ENCODE peak calls at places on chromosomes 13 and 19, in six cellular contexts. One of them, this sample, is unnamed.

GRCh38 chr19:20077791-20078463 is at the start of gene ZNF90:
- DNase-seq in AG04450: peak
- DNase-seq in GM23338: peak
- DNase-seq in GM06990: peak
- DNase-seq in NCI-H510A treated with DMSO at 0.1 percent for 48 hours: peak
- DNase-seq in C1 segment of cervical spinal cord: peak
- DNase-seq in this sample: peak

GRCh38 chr13:48891586-48891985 is 84.1 kb upstream of the FNDC3A start:
- DNase-seq in AG04450: no peak
- DNase-seq in GM23338: no peak
- DNase-seq in GM06990: no peak
- DNase-seq in NCI-H510A treated with DMSO at 0.1 percent for 48 hours: no peak
- DNase-seq in C1 segment of cervical spinal cord: no peak
- DNase-seq in this sample: no peak

GRCh38 chr19:55687281-55688172 is 12.5 kb downstream of the EPN1 start:
- DNase-seq in AG04450: no peak
- DNase-seq in GM23338: no peak
- DNase-seq in GM06990: no peak
- DNase-seq in NCI-H510A treated with DMSO at 0.1 percent for 48 hours: no peak
- DNase-seq in C1 segment of cervical spinal cord: no peak
- DNase-seq in this sample: no peak

GRCh38 chr13:113794086-113794485 is 35.1 kb downstream of the TMEM255B start:
- DNase-seq in AG04450: no peak
- DNase-seq in GM23338: no peak
- DNase-seq in GM06990: no peak
- DNase-seq in NCI-H510A treated with DMSO at 0.1 percent for 48 hours: no peak
- DNase-seq in C1 segment of cervical spinal cord: no peak
- DNase-seq in this sample: no peak

GRCh38 chr13:33678906-33679657 is 138.9 kb upstream of the RFC3 start:
- DNase-seq in AG04450: no peak
- DNase-seq in GM23338: peak
- DNase-seq in GM06990: peak
- DNase-seq in NCI-H510A treated with DMSO at 0.1 percent for 48 hours: peak
- DNase-seq in C1 segment of cervical spinal cord: peak
- DNase-seq in this sample: peak

GRCh38 chr13:110830331-110830730 is 84.5 kb downstream of the ANKRD10 start:
- DNase-seq in AG04450: no peak
- DNase-seq in GM23338: no peak
- DNase-seq in GM06990: no peak
- DNase-seq in NCI-H510A treated with DMSO at 0.1 percent for 48 hours: no peak
- DNase-seq in C1 segment of cervical spinal cord: no peak
- DNase-seq in this sample: no peak

GRCh38 chr19:32195706-32196610 is 149.5 kb upstream of the ZNF507 start:
- DNase-seq in AG04450: no peak
- DNase-seq in GM23338: no peak
- DNase-seq in GM06990: no peak
- DNase-seq in NCI-H510A treated with DMSO at 0.1 percent for 48 hours: no peak
- DNase-seq in C1 segment of cervical spinal cord: no peak
- DNase-seq in this sample: no peak

GRCh38 chr13:110387451-110388140 is 80.5 kb downstream of the COL4A2 start:
- DNase-seq in AG04450: no peak
- DNase-seq in GM23338: peak
- DNase-seq in GM06990: peak
- DNase-seq in NCI-H510A treated with DMSO at 0.1 percent for 48 hours: no peak
- DNase-seq in C1 segment of cervical spinal cord: no peak
- DNase-seq in this sample: peak

GRCh38 chr13:25958983-25959382 is 92.8 kb downstream of the SHISA2 start:
- DNase-seq in AG04450: no peak
- DNase-seq in GM23338: no peak
- DNase-seq in GM06990: no peak
- DNase-seq in NCI-H510A treated with DMSO at 0.1 percent for 48 hours: no peak
- DNase-seq in C1 segment of cervical spinal cord: no peak
- DNase-seq in this sample: no peak

GRCh38 chr19:18469245-18470107 is 31.5 kb upstream of the ISYNA1 start:
- DNase-seq in AG04450: no peak
- DNase-seq in GM23338: peak
- DNase-seq in GM06990: peak
- DNase-seq in NCI-H510A treated with DMSO at 0.1 percent for 48 hours: peak
- DNase-seq in C1 segment of cervical spinal cord: no peak
- DNase-seq in this sample: peak

GRCh38 chr13:25330541-25330940 is 29.1 kb downstream of the NUP58 start:
- DNase-seq in AG04450: no peak
- DNase-seq in GM23338: no peak
- DNase-seq in GM06990: no peak
- DNase-seq in NCI-H510A treated with DMSO at 0.1 percent for 48 hours: no peak
- DNase-seq in C1 segment of cervical spinal cord: no peak
- DNase-seq in this sample: no peak

GRCh38 chr19:46731007-46731501 is 14.1 kb upstream of the PRKD2 start:
- DNase-seq in AG04450: peak
- DNase-seq in GM23338: no peak
- DNase-seq in GM06990: no peak
- DNase-seq in NCI-H510A treated with DMSO at 0.1 percent for 48 hours: no peak
- DNase-seq in C1 segment of cervical spinal cord: no peak
- DNase-seq in this sample: no peak

GRCh38 chr13:113837554-113838355 is 26.1 kb downstream of the GAS6 start:
- DNase-seq in AG04450: peak
- DNase-seq in GM23338: no peak
- DNase-seq in GM06990: no peak
- DNase-seq in NCI-H510A treated with DMSO at 0.1 percent for 48 hours: peak
- DNase-seq in C1 segment of cervical spinal cord: peak
- DNase-seq in this sample: peak

GRCh38 chr13:106183410-106184128 is 351.9 kb downstream of the EFNB2 start:
- DNase-seq in AG04450: no peak
- DNase-seq in GM23338: no peak
- DNase-seq in GM06990: no peak
- DNase-seq in NCI-H510A treated with DMSO at 0.1 percent for 48 hours: no peak
- DNase-seq in C1 segment of cervical spinal cord: no peak
- DNase-seq in this sample: no peak

This sample was measured in RPMI8226.